ENCODE peak calls at places on chromosomes 13 and 19, in eight cellular contexts. One of them, this sample, is unnamed.

GRCh38 chr13:22080832-22081231 is 410.0 kb downstream of the FGF9 start:
- DNase-seq in IMR-90: no peak
- DNase-seq in breast epithelium: no peak
- DNase-seq in choroid plexus epithelial cell: no peak
- DNase-seq in naive thymus-derived CD4-positive, alpha-beta T cell: no peak
- DNase-seq in thyroid gland: no peak
- DNase-seq in GM23248: no peak
- DNase-seq in lower leg skin: no peak
- DNase-seq in this sample: no peak

GRCh38 chr19:33469171-33470039 is 52.2 kb downstream of the PEPD start:
- DNase-seq in IMR-90: no peak
- DNase-seq in breast epithelium: peak; percentile 42
- DNase-seq in choroid plexus epithelial cell: no peak
- DNase-seq in naive thymus-derived CD4-positive, alpha-beta T cell: no peak
- DNase-seq in thyroid gland: no peak
- DNase-seq in GM23248: no peak
- DNase-seq in lower leg skin: no peak
- DNase-seq in this sample: no peak

GRCh38 chr13:73870970-73871935 is 263.0 kb downstream of the KLF12 start:
- DNase-seq in IMR-90: peak; percentile 96
- DNase-seq in breast epithelium: no peak
- DNase-seq in choroid plexus epithelial cell: peak; percentile 97
- DNase-seq in naive thymus-derived CD4-positive, alpha-beta T cell: no peak
- DNase-seq in thyroid gland: no peak
- DNase-seq in GM23248: peak; percentile 86
- DNase-seq in lower leg skin: no peak
- DNase-seq in this sample: no peak

GRCh38 chr13:99307648-99308339 is 595 bp upstream of the GPR183 start:
- DNase-seq in IMR-90: peak; percentile 83
- DNase-seq in breast epithelium: no peak
- DNase-seq in choroid plexus epithelial cell: peak; percentile 75
- DNase-seq in naive thymus-derived CD4-positive, alpha-beta T cell: no peak
- DNase-seq in thyroid gland: peak; percentile 81
- DNase-seq in GM23248: peak; percentile 91
- DNase-seq in lower leg skin: no peak
- DNase-seq in this sample: no peak

GRCh38 chr19:33390120-33390907 is 16.8 kb downstream of the CEBPG start:
- DNase-seq in IMR-90: no peak
- DNase-seq in breast epithelium: peak; percentile 63
- DNase-seq in choroid plexus epithelial cell: no peak
- DNase-seq in naive thymus-derived CD4-positive, alpha-beta T cell: no peak
- DNase-seq in thyroid gland: peak; percentile 51
- DNase-seq in GM23248: no peak
- DNase-seq in lower leg skin: no peak
- DNase-seq in this sample: peak; percentile 28

GRCh38 chr13:93925976-93926375 is 553.5 kb downstream of the DCT start:
- DNase-seq in IMR-90: no peak
- DNase-seq in breast epithelium: no peak
- DNase-seq in choroid plexus epithelial cell: no peak
- DNase-seq in naive thymus-derived CD4-positive, alpha-beta T cell: no peak
- DNase-seq in thyroid gland: no peak
- DNase-seq in GM23248: no peak
- DNase-seq in lower leg skin: no peak
- DNase-seq in this sample: no peak

GRCh38 chr13:30408319-30409101 is 13.8 kb upstream of the UBE2L5 start:
- DNase-seq in IMR-90: peak; percentile 79
- DNase-seq in breast epithelium: peak; percentile 96
- DNase-seq in choroid plexus epithelial cell: peak; percentile 93
- DNase-seq in naive thymus-derived CD4-positive, alpha-beta T cell: peak; percentile 83
- DNase-seq in thyroid gland: peak; percentile 95
- DNase-seq in GM23248: peak; percentile 95
- DNase-seq in lower leg skin: peak; percentile 94
- DNase-seq in this sample: peak; percentile 96

GRCh38 chr13:43687038-43687437 is 99.7 kb downstream of the ENOX1 start:
- DNase-seq in IMR-90: no peak
- DNase-seq in breast epithelium: no peak
- DNase-seq in choroid plexus epithelial cell: no peak
- DNase-seq in naive thymus-derived CD4-positive, alpha-beta T cell: no peak
- DNase-seq in thyroid gland: no peak
- DNase-seq in GM23248: no peak
- DNase-seq in lower leg skin: no peak
- DNase-seq in this sample: no peak

GRCh38 chr19:48796468-48797083 is 14.3 kb downstream of the BCAT2 start:
- DNase-seq in IMR-90: no peak
- DNase-seq in breast epithelium: no peak
- DNase-seq in choroid plexus epithelial cell: no peak
- DNase-seq in naive thymus-derived CD4-positive, alpha-beta T cell: no peak
- DNase-seq in thyroid gland: no peak
- DNase-seq in GM23248: no peak
- DNase-seq in lower leg skin: no peak
- DNase-seq in this sample: no peak

GRCh38 chr19:41697198-41697855 is 9.3 kb upstream of the CEACAM7 start:
- DNase-seq in IMR-90: no peak
- DNase-seq in breast epithelium: no peak
- DNase-seq in choroid plexus epithelial cell: no peak
- DNase-seq in naive thymus-derived CD4-positive, alpha-beta T cell: no peak
- DNase-seq in thyroid gland: no peak
- DNase-seq in GM23248: no peak
- DNase-seq in lower leg skin: no peak
- DNase-seq in this sample: no peak

GRCh38 chr13:78241278-78241919 is 322.8 kb upstream of the EDNRB start:
- DNase-seq in IMR-90: peak; percentile 11
- DNase-seq in breast epithelium: no peak
- DNase-seq in choroid plexus epithelial cell: peak; percentile 63
- DNase-seq in naive thymus-derived CD4-positive, alpha-beta T cell: no peak
- DNase-seq in thyroid gland: peak; percentile 8
- DNase-seq in GM23248: peak; percentile 70
- DNase-seq in lower leg skin: no peak
- DNase-seq in this sample: peak; percentile 41

GRCh38 chr13:99382428-99383133 is 75.4 kb upstream of the GPR183 start:
- DNase-seq in IMR-90: no peak
- DNase-seq in breast epithelium: no peak
- DNase-seq in choroid plexus epithelial cell: no peak
- DNase-seq in naive thymus-derived CD4-positive, alpha-beta T cell: peak; percentile 49
- DNase-seq in thyroid gland: no peak
- DNase-seq in GM23248: peak; percentile 9
- DNase-seq in lower leg skin: peak; percentile 14
- DNase-seq in this sample: no peak

GRCh38 chr19:12721656-12722565 is 1.8 kb downstream of the TNPO2 start:
- DNase-seq in IMR-90: peak; percentile 74
- DNase-seq in breast epithelium: peak; percentile 68
- DNase-seq in choroid plexus epithelial cell: peak; percentile 89
- DNase-seq in naive thymus-derived CD4-positive, alpha-beta T cell: no peak
- DNase-seq in thyroid gland: peak; percentile 69
- DNase-seq in GM23248: peak; percentile 83
- DNase-seq in lower leg skin: peak; percentile 51
- DNase-seq in this sample: peak; percentile 62

GRCh38 chr13:91714726-91715334 is 316.4 kb downstream of the GPC5 start:
- DNase-seq in IMR-90: no peak
- DNase-seq in breast epithelium: no peak
- DNase-seq in choroid plexus epithelial cell: no peak
- DNase-seq in naive thymus-derived CD4-positive, alpha-beta T cell: no peak
- DNase-seq in thyroid gland: no peak
- DNase-seq in GM23248: no peak
- DNase-seq in lower leg skin: no peak
- DNase-seq in this sample: no peak

GRCh38 chr13:91216928-91217700 is 130.4 kb upstream of the MIR17HG start:
- DNase-seq in IMR-90: no peak
- DNase-seq in breast epithelium: no peak
- DNase-seq in choroid plexus epithelial cell: no peak
- DNase-seq in naive thymus-derived CD4-positive, alpha-beta T cell: no peak
- DNase-seq in thyroid gland: no peak
- DNase-seq in GM23248: no peak
- DNase-seq in lower leg skin: no peak
- DNase-seq in this sample: peak; percentile 82

GRCh38 chr13:113926951-113927660 is 46.8 kb downstream of the C13orf46 start:
- DNase-seq in IMR-90: no peak
- DNase-seq in breast epithelium: peak; percentile 49
- DNase-seq in choroid plexus epithelial cell: no peak
- DNase-seq in naive thymus-derived CD4-positive, alpha-beta T cell: no peak
- DNase-seq in thyroid gland: no peak
- DNase-seq in GM23248: no peak
- DNase-seq in lower leg skin: no peak
- DNase-seq in this sample: no peak

GRCh38 chr19:1285737-1286360 is at the start of gene EFNA2:
- DNase-seq in IMR-90: no peak
- DNase-seq in breast epithelium: no peak
- DNase-seq in choroid plexus epithelial cell: no peak
- DNase-seq in naive thymus-derived CD4-positive, alpha-beta T cell: no peak
- DNase-seq in thyroid gland: no peak
- DNase-seq in GM23248: no peak
- DNase-seq in lower leg skin: no peak
- DNase-seq in this sample: no peak

GRCh38 chr13:88424463-88424862 is 753.3 kb downstream of the SLITRK5 start:
- DNase-seq in IMR-90: no peak
- DNase-seq in breast epithelium: no peak
- DNase-seq in choroid plexus epithelial cell: no peak
- DNase-seq in naive thymus-derived CD4-positive, alpha-beta T cell: no peak
- DNase-seq in thyroid gland: no peak
- DNase-seq in GM23248: no peak
- DNase-seq in lower leg skin: no peak
- DNase-seq in this sample: no peak

GRCh38 chr13:103004790-103005307 is 61.4 kb downstream of the SLC10A2 start:
- DNase-seq in IMR-90: no peak
- DNase-seq in breast epithelium: no peak
- DNase-seq in choroid plexus epithelial cell: no peak
- DNase-seq in naive thymus-derived CD4-positive, alpha-beta T cell: no peak
- DNase-seq in thyroid gland: no peak
- DNase-seq in GM23248: no peak
- DNase-seq in lower leg skin: no peak
- DNase-seq in this sample: no peak

GRCh38 chr13:31504918-31505317 is 234.4 kb upstream of the RXFP2 start:
- DNase-seq in IMR-90: no peak
- DNase-seq in breast epithelium: no peak
- DNase-seq in choroid plexus epithelial cell: no peak
- DNase-seq in naive thymus-derived CD4-positive, alpha-beta T cell: no peak
- DNase-seq in thyroid gland: no peak
- DNase-seq in GM23248: no peak
- DNase-seq in lower leg skin: no peak
- DNase-seq in this sample: no peak

GRCh38 chr19:38632476-38633213 is 13.7 kb downstream of the EIF3K start:
- DNase-seq in IMR-90: no peak
- DNase-seq in breast epithelium: no peak
- DNase-seq in choroid plexus epithelial cell: no peak
- DNase-seq in naive thymus-derived CD4-positive, alpha-beta T cell: no peak
- DNase-seq in thyroid gland: no peak
- DNase-seq in GM23248: no peak
- DNase-seq in lower leg skin: no peak
- DNase-seq in this sample: no peak

GRCh38 chr19:13987101-13987890 is 18.8 kb downstream of the RFX1 start:
- DNase-seq in IMR-90: no peak
- DNase-seq in breast epithelium: no peak
- DNase-seq in choroid plexus epithelial cell: no peak
- DNase-seq in naive thymus-derived CD4-positive, alpha-beta T cell: no peak
- DNase-seq in thyroid gland: peak; percentile 77
- DNase-seq in GM23248: no peak
- DNase-seq in lower leg skin: no peak
- DNase-seq in this sample: no peak
- H3K4me3 ChIP-seq in IMR-90: no peak overlapping the region
- H3K4me3 ChIP-seq in breast epithelium: peak overlapping the region; percentile 4
- H3K4me3 ChIP-seq in choroid plexus epithelial cell: no peak overlapping the region
- H3K4me3 ChIP-seq in naive thymus-derived CD4-positive, alpha-beta T cell: peak overlapping the region; percentile 48
- H3K4me3 ChIP-seq in thyroid gland: no peak overlapping the region
- H3K4me3 ChIP-seq in GM23248: no peak overlapping the region
- H3K4me3 ChIP-seq in lower leg skin: no peak overlapping the region
- H3K4me3 ChIP-seq in this sample: no peak overlapping the region

DNA sequence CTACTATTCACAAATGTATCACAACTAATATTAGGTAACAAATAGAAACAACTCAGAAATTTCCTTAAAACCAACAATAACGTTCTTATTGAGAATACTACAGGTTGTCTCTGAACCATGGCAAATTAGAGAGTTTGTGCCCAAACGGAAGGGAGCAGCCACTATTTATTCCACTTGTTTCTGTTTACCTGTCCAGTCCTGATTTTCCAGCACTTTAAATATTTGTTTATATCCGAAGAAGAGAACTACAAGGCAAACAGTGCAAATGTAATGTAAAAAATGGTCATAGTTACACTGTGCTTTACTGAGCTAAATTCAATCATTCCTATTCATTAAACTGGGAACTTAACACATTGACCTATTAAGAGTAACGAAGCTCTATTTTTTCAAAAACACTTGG is 9.2 kb downstream of the SUCLA2 start:
- DNase-seq in IMR-90: no peak
- DNase-seq in breast epithelium: no peak
- DNase-seq in choroid plexus epithelial cell: no peak
- DNase-seq in naive thymus-derived CD4-positive, alpha-beta T cell: no peak
- DNase-seq in thyroid gland: no peak
- DNase-seq in GM23248: no peak
- DNase-seq in lower leg skin: no peak
- DNase-seq in this sample: no peak
- H3K4me3 ChIP-seq in IMR-90: no peak overlapping the region
- H3K4me3 ChIP-seq in breast epithelium: no peak overlapping the region
- H3K4me3 ChIP-seq in choroid plexus epithelial cell: no peak overlapping the region
- H3K4me3 ChIP-seq in naive thymus-derived CD4-positive, alpha-beta T cell: no peak overlapping the region
- H3K4me3 ChIP-seq in thyroid gland: no peak overlapping the region
- H3K4me3 ChIP-seq in GM23248: no peak overlapping the region
- H3K4me3 ChIP-seq in lower leg skin: no peak overlapping the region
- H3K4me3 ChIP-seq in this sample: no peak overlapping the region

DNA sequence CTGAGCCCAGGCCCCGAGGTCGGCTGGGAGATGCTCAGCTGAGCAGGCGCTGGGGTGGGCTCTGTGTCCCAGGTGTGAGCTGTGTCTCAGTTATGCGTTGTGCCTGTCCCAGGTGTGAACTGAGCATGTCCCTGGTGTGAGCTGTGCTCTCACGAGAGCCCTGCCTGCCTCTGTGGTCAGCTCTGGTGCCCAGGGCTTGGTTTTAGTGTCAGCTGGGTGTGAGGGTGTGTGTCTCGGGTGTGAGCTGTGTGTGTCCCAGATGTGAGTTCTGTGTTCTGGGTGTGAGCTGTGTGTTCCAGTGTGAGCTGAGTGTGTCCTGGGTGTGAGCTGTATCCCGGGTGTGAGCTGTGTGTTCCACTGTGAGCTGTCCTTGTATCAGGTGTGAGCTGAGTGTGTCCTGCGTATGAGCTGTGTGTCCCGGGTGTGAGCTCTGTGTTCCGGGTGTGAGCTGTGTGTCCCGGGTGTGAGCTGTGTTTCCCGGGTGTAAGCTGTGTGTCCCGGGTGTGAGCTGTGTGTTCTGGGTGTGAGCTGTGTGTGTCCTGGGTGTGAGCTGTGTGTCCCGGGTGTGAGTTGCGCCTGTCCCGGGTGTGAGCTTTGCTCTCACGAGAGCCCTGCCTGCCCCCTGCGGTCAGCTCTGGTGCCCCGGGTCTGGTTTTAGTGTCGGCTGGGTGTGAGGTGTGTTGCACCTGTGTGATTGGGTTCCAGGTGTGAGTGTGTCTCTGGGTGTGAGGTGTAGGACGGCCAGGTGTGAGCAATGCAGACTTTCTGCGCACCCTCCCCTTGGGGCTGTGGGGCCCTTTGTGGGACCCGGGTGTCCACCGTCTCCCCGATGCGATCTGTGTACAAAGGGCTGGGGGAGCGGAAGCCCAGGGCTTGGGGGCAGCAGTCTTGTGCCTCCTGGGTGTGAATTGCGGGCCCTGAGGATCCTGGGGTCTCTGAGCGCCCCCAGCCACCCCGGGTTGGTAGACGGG is 7.1 kb upstream of the PEAK3 start:
- DNase-seq in IMR-90: no peak
- DNase-seq in breast epithelium: no peak
- DNase-seq in choroid plexus epithelial cell: no peak
- DNase-seq in naive thymus-derived CD4-positive, alpha-beta T cell: no peak
- DNase-seq in thyroid gland: no peak
- DNase-seq in GM23248: no peak
- DNase-seq in lower leg skin: no peak
- DNase-seq in this sample: no peak
- H3K4me3 ChIP-seq in IMR-90: no peak overlapping the region
- H3K4me3 ChIP-seq in breast epithelium: peak overlapping the region; percentile 45
- H3K4me3 ChIP-seq in choroid plexus epithelial cell: no peak overlapping the region
- H3K4me3 ChIP-seq in naive thymus-derived CD4-positive, alpha-beta T cell: peak overlapping the region; percentile 74
- H3K4me3 ChIP-seq in thyroid gland: no peak overlapping the region
- H3K4me3 ChIP-seq in GM23248: no peak overlapping the region
- H3K4me3 ChIP-seq in lower leg skin: no peak overlapping the region
- H3K4me3 ChIP-seq in this sample: no peak overlapping the region

GRCh38 chr19:56145698-56146097 is 4.6 kb downstream of the ZNF444 start:
- DNase-seq in IMR-90: no peak
- DNase-seq in breast epithelium: no peak
- DNase-seq in choroid plexus epithelial cell: no peak
- DNase-seq in naive thymus-derived CD4-positive, alpha-beta T cell: no peak
- DNase-seq in thyroid gland: no peak
- DNase-seq in GM23248: no peak
- DNase-seq in lower leg skin: no peak
- DNase-seq in this sample: no peak
- H3K4me3 ChIP-seq in IMR-90: no peak overlapping the region
- H3K4me3 ChIP-seq in breast epithelium: no peak overlapping the region
- H3K4me3 ChIP-seq in choroid plexus epithelial cell: no peak overlapping the region
- H3K4me3 ChIP-seq in naive thymus-derived CD4-positive, alpha-beta T cell: no peak overlapping the region
- H3K4me3 ChIP-seq in thyroid gland: no peak overlapping the region
- H3K4me3 ChIP-seq in GM23248: no peak overlapping the region
- H3K4me3 ChIP-seq in lower leg skin: no peak overlapping the region
- H3K4me3 ChIP-seq in this sample: no peak overlapping the region